ENCODE peak calls at places on chromosomes 11 and 22, in seven cellular contexts. Y, T, V, C, W, M and H are unnamed samples.
A peak's percentile ranks its signal among the peaks of the same experiment; 100 is the strongest.

GRCh38 chr11:6219359-6219758 is 14.0 kb downstream of the C11orf42 start:
- DNase-seq in V (no peak), T (peak; percentile 76), Y (no peak), M (no peak), W (peak; percentile 90), C (no peak), H (peak; percentile 26)

GRCh38 chr11:61586792-61587430 is 6.0 kb upstream of the SYT7 start:
- DNase-seq in Y (no peak), V (no peak), T (no peak), C (no peak), W (no peak), M (no peak), H (no peak)

GRCh38 chr11:103881518-103882070 is 154.8 kb upstream of the DDI1 start:
- DNase-seq in C (no peak), W (no peak), V (no peak), Y (no peak), T (no peak), M (no peak), H (no peak)

GRCh38 chr11:46916669-46917108 is 1.7 kb downstream of the LRP4 start:
- DNase-seq in M (peak; percentile 47), T (peak; percentile 45), V (peak; percentile 64), Y (peak; percentile 63), W (peak; percentile 78), C (no peak), H (peak; percentile 69)

GRCh38 chr11:103800406-103801114 is 235.9 kb upstream of the DDI1 start:
- DNase-seq in Y (no peak), C (no peak), T (no peak), W (no peak), V (peak; percentile 50), M (no peak), H (no peak)

GRCh38 chr11:122046846-122047245 is 69.2 kb downstream of the BLID start:
- DNase-seq in M (no peak), W (peak; percentile 96), T (peak; percentile 67), V (no peak), C (peak; percentile 77), Y (no peak), H (no peak)

GRCh38 chr11:126256216-126256615 is 12.5 kb downstream of the SRPRA start:
- DNase-seq in M (no peak), V (no peak), W (no peak), T (no peak), C (no peak), Y (no peak), H (no peak)

GRCh38 chr11:72263363-72263762 is 19.4 kb upstream of the PHOX2A start:
- DNase-seq in M (no peak), Y (no peak), V (no peak), W (peak; percentile 82), C (no peak), T (peak; percentile 77), H (no peak)

GRCh38 chr22:47219789-47220188 is 457.3 kb downstream of the TBC1D22A start:
- DNase-seq in M (no peak), T (no peak), C (no peak), Y (no peak), W (no peak), V (no peak), H (no peak)

GRCh38 chr11:8777907-8778767 is 95.5 kb downstream of the RPL27A start:
- DNase-seq in W (peak; percentile 71), C (peak; percentile 86), T (no peak), M (peak; percentile 16), V (peak; percentile 82), Y (no peak), H (peak; percentile 80)

GRCh38 chr11:34789196-34789834 is 126.9 kb downstream of the APIP start:
- DNase-seq in C (no peak), V (no peak), M (no peak), W (peak; percentile 4), T (no peak), Y (no peak), H (no peak)

GRCh38 chr22:30876925-30877553 is 91.5 kb downstream of the MORC2 start:
- DNase-seq in V (peak; percentile 40), T (no peak), M (no peak), W (peak; percentile 52), C (peak; percentile 32), Y (no peak), H (no peak)

GRCh38 chr22:39746600-39747262 is 146.8 kb downstream of the ENTHD1 start:
- DNase-seq in T (no peak), W (no peak), Y (no peak), V (no peak), M (no peak), C (no peak), H (no peak)

GRCh38 chr11:71489311-71490043 is 36.5 kb downstream of the NADSYN1 start:
- DNase-seq in Y (peak; percentile 42), W (peak; percentile 82), V (no peak), M (no peak), C (no peak), T (peak; percentile 72), H (no peak)

GRCh38 chr11:44306469-44307244 is 3.3 kb downstream of the ALX4 start:
- DNase-seq in C (no peak), T (no peak), Y (no peak), W (no peak), V (no peak), M (no peak), H (no peak)

GRCh38 chr22:39514373-39514973 is 5.9 kb upstream of the ATF4 start:
- DNase-seq in C (no peak), W (peak; percentile 34), M (no peak), T (peak; percentile 57), Y (peak; percentile 84), V (no peak), H (no peak)

GRCh38 chr11:5689551-5689983 is at the start of gene TRIM22:
- DNase-seq in W (peak; percentile 71), M (peak; percentile 37), V (peak; percentile 64), Y (peak; percentile 81), T (peak; percentile 66), C (peak; percentile 73), H (no peak)

GRCh38 chr11:3836903-3837302 is 3.9 kb downstream of the RHOG start:
- DNase-seq in W (no peak), C (no peak), Y (peak; percentile 82), V (peak; percentile 79), M (peak; percentile 36), T (no peak), H (no peak)

GRCh38 chr11:112470355-112470754 is 209.7 kb upstream of the PLET1 start:
- DNase-seq in M (no peak), Y (no peak), V (no peak), W (peak; percentile 4), C (no peak), T (no peak), H (no peak)

DNA sequence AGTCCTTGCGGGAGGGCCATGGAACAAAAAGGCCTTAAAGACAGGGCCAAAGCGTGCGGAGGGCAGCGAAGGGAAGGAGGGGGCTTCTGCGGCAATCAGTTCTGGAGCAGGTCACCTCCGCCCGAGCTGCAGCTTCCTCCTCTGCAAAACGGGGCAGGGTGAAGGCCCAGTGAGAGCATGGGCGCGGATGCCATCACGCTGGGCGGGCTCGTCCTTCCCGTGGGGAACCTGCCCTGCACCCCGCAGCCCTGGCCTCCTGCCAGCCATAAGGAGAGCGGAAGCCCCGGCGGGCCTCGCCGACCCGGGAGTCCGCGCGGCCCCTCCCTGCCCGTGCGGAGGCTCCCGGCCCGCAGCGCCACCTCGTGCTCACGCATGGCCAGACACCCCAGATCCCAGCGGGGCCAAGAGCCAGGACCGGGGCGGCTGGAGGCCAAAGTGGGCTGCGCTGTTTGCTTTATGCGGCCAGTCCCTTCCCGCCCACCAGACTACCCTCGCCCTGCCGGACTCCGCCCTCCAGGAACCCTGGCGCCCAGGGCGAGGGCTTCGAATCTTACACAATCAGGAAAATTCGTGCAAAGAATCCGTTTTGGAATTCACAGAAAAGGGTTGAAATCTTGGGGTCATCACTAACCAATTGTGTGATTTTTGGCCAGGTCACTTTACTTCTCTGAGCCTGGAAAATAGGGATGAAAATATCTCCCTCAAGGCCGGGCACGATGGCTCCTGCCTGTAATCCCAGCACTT is 16.1 kb downstream of the TSKU start:
- DNase-seq in W (peak; percentile 57), Y (peak; percentile 91), T (peak; percentile 47), M (peak; percentile 79), V (peak; percentile 90), C (peak; percentile 90), H (peak; percentile 89)
- H3K4me3 ChIP-seq in W (no peak overlapping the region), Y (no peak overlapping the region), T (peak overlapping the region; percentile 33), M (no peak overlapping the region), V (no peak overlapping the region), C (peak overlapping the region; percentile 42), H (peak overlapping the region; percentile 46)

GRCh38 chr22:46010951-46011626 is 34.1 kb upstream of the WNT7B start:
- DNase-seq in W (no peak), M (no peak), V (no peak), Y (no peak), T (no peak), C (peak; percentile 60), H (peak; percentile 61)
- H3K4me3 ChIP-seq in W (no peak overlapping the region), M (no peak overlapping the region), V (no peak overlapping the region), Y (no peak overlapping the region), T (no peak overlapping the region), C (no peak overlapping the region), H (no peak overlapping the region)

GRCh38 chr11:66011239-66011784 is 496 bp upstream of the CST6 start:
- DNase-seq in Y (no peak), W (peak; percentile 53), C (no peak), M (no peak), V (no peak), T (peak; percentile 32), H (no peak)

GRCh38 chr11:66013762-66014100 is 1.9 kb downstream of the CST6 start:
- DNase-seq in W (no peak), M (no peak), C (no peak), T (no peak), V (no peak), Y (no peak), H (no peak)

GRCh38 chr11:66012371-66012945 is 650 bp downstream of the CST6 start:
- DNase-seq in V (no peak), W (no peak), M (no peak), T (no peak), Y (no peak), C (no peak), H (no peak)

GRCh38 chr11:66011785-66012303 is at the start of gene CST6:
- DNase-seq in W (no peak), M (no peak), C (no peak), Y (no peak), V (no peak), T (no peak), H (no peak)

DNA sequence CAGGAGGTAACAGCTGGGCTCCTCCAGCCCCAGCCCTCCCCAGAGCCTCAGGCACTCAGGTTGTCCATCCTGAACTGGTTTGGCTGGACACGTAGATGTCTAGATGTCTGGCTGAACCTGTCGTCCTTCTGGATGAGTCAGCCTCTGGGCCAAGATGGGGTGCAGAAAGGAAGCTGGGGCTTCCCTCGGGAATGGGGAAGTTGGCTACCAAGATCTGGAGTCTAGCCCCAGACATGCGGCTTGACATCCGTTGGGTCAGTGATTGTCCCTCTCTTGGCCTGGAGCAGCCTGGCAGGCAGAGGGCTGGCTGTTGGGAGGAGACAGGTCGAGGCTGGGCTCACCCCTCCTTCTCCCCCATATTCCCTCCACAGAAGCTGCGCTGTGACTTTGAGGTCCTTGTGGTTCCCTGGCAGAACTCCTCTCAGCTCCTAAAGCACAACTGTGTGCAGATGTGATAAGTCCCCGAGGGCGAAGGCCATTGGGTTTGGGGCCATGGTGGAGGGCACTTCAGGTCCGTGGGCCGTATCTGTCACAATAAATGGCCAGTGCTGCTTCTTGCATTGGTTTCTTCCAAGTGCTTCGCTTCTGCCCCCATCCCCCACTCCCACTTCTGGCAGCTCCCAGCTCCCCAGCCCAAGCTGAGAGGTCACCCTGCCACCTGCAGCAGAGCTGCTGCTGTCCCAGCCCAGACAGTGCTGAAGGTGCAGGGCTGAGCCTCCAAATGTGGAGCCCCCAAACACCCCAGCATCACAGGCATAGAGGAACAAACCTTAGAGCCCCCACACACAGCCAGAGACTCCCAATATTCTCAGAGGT is 1.3 kb downstream of the CST6 start:
- DNase-seq in M (no peak), V (peak; percentile 66), C (no peak), W (no peak), Y (no peak), T (no peak), H (no peak)
- H3K4me3 ChIP-seq in M (no peak overlapping the region), V (no peak overlapping the region), C (no peak overlapping the region), W (no peak overlapping the region), Y (no peak overlapping the region), T (no peak overlapping the region), H (no peak overlapping the region)

GRCh38 chr11:125064070-125064469 is 965 bp downstream of the SLC37A2 start:
- DNase-seq in C (no peak), W (no peak), Y (no peak), V (no peak), M (no peak), T (no peak), H (peak; percentile 24)
- H3K4me3 ChIP-seq in C (peak overlapping the region; percentile 62), W (no peak overlapping the region), Y (peak overlapping the region; percentile 60), V (no peak overlapping the region), M (no peak overlapping the region), T (peak overlapping the region; percentile 76), H (peak overlapping the region; percentile 82)